ENCODE peak calls at places on chromosomes 6 and 20, in eight cellular contexts. One of them, this sample, is unnamed.

GRCh38 chr6:104995989-104996617 is 39.2 kb downstream of the LIN28B start:
- DNase-seq in activated T-cell treated with anti-CD3 and anti-CD28 coated beads for 24 hours: no peak
- DNase-seq in heart right ventricle: no peak
- DNase-seq in activated T-helper 2 cell treated with anti-CD3 and anti-CD28 coated beads, Interferon-gamma antibody, Interleukin-2, Interleukin-4, amounts not matched to agents 10 μg/mL and 5 μg/mL and 100 μg/mL, durations not matched to agents 14 hours and 24 hours and 36 hours: no peak
- DNase-seq in effector CD4-positive, alpha-beta T cell: no peak
- DNase-seq in lower leg skin: no peak
- DNase-seq in nephron progenitor cell: no peak
- DNase-seq in activated CD4-positive, alpha-beta memory T cell treated with anti-CD3 and anti-CD28 coated beads, Interleukin-2, amount 10 ng/mL, durations not matched to agents 7 days and 5 days: no peak
- DNase-seq in this sample: no peak

GRCh38 chr20:13342469-13343242 is 121.6 kb downstream of the ISM1 start:
- DNase-seq in activated T-cell treated with anti-CD3 and anti-CD28 coated beads for 24 hours: no peak
- DNase-seq in heart right ventricle: no peak
- DNase-seq in activated T-helper 2 cell treated with anti-CD3 and anti-CD28 coated beads, Interferon-gamma antibody, Interleukin-2, Interleukin-4, amounts not matched to agents 10 μg/mL and 5 μg/mL and 100 μg/mL, durations not matched to agents 14 hours and 24 hours and 36 hours: no peak
- DNase-seq in effector CD4-positive, alpha-beta T cell: no peak
- DNase-seq in lower leg skin: peak; percentile 41
- DNase-seq in nephron progenitor cell: no peak
- DNase-seq in activated CD4-positive, alpha-beta memory T cell treated with anti-CD3 and anti-CD28 coated beads, Interleukin-2, amount 10 ng/mL, durations not matched to agents 7 days and 5 days: no peak
- DNase-seq in this sample: no peak

GRCh38 chr6:169589699-169590257 is 112.1 kb downstream of the WDR27 start:
- DNase-seq in activated T-cell treated with anti-CD3 and anti-CD28 coated beads for 24 hours: no peak
- DNase-seq in heart right ventricle: no peak
- DNase-seq in activated T-helper 2 cell treated with anti-CD3 and anti-CD28 coated beads, Interferon-gamma antibody, Interleukin-2, Interleukin-4, amounts not matched to agents 10 μg/mL and 5 μg/mL and 100 μg/mL, durations not matched to agents 14 hours and 24 hours and 36 hours: no peak
- DNase-seq in effector CD4-positive, alpha-beta T cell: no peak
- DNase-seq in lower leg skin: no peak
- DNase-seq in nephron progenitor cell: no peak
- DNase-seq in activated CD4-positive, alpha-beta memory T cell treated with anti-CD3 and anti-CD28 coated beads, Interleukin-2, amount 10 ng/mL, durations not matched to agents 7 days and 5 days: no peak
- DNase-seq in this sample: no peak

GRCh38 chr6:30885999-30886896 is 1.9 kb downstream of the DDR1 start:
- DNase-seq in activated T-cell treated with anti-CD3 and anti-CD28 coated beads for 24 hours: no peak
- DNase-seq in heart right ventricle: peak; percentile 46
- DNase-seq in activated T-helper 2 cell treated with anti-CD3 and anti-CD28 coated beads, Interferon-gamma antibody, Interleukin-2, Interleukin-4, amounts not matched to agents 10 μg/mL and 5 μg/mL and 100 μg/mL, durations not matched to agents 14 hours and 24 hours and 36 hours: no peak
- DNase-seq in effector CD4-positive, alpha-beta T cell: no peak
- DNase-seq in lower leg skin: peak; percentile 83
- DNase-seq in nephron progenitor cell: peak; percentile 72
- DNase-seq in activated CD4-positive, alpha-beta memory T cell treated with anti-CD3 and anti-CD28 coated beads, Interleukin-2, amount 10 ng/mL, durations not matched to agents 7 days and 5 days: no peak
- DNase-seq in this sample: peak; percentile 56

GRCh38 chr6:55668625-55669024 is 89.6 kb upstream of the HMGCLL1 start:
- DNase-seq in activated T-cell treated with anti-CD3 and anti-CD28 coated beads for 24 hours: no peak
- DNase-seq in heart right ventricle: no peak
- DNase-seq in activated T-helper 2 cell treated with anti-CD3 and anti-CD28 coated beads, Interferon-gamma antibody, Interleukin-2, Interleukin-4, amounts not matched to agents 10 μg/mL and 5 μg/mL and 100 μg/mL, durations not matched to agents 14 hours and 24 hours and 36 hours: no peak
- DNase-seq in effector CD4-positive, alpha-beta T cell: no peak
- DNase-seq in lower leg skin: no peak
- DNase-seq in nephron progenitor cell: no peak
- DNase-seq in activated CD4-positive, alpha-beta memory T cell treated with anti-CD3 and anti-CD28 coated beads, Interleukin-2, amount 10 ng/mL, durations not matched to agents 7 days and 5 days: no peak
- DNase-seq in this sample: no peak

GRCh38 chr20:32898721-32899120 is 40.0 kb downstream of the EFCAB8 start:
- DNase-seq in activated T-cell treated with anti-CD3 and anti-CD28 coated beads for 24 hours: no peak
- DNase-seq in heart right ventricle: no peak
- DNase-seq in activated T-helper 2 cell treated with anti-CD3 and anti-CD28 coated beads, Interferon-gamma antibody, Interleukin-2, Interleukin-4, amounts not matched to agents 10 μg/mL and 5 μg/mL and 100 μg/mL, durations not matched to agents 14 hours and 24 hours and 36 hours: no peak
- DNase-seq in effector CD4-positive, alpha-beta T cell: no peak
- DNase-seq in lower leg skin: no peak
- DNase-seq in nephron progenitor cell: no peak
- DNase-seq in activated CD4-positive, alpha-beta memory T cell treated with anti-CD3 and anti-CD28 coated beads, Interleukin-2, amount 10 ng/mL, durations not matched to agents 7 days and 5 days: no peak
- DNase-seq in this sample: no peak

GRCh38 chr6:39189915-39190544 is 39.2 kb downstream of the KCNK5 start:
- DNase-seq in activated T-cell treated with anti-CD3 and anti-CD28 coated beads for 24 hours: no peak
- DNase-seq in heart right ventricle: no peak
- DNase-seq in activated T-helper 2 cell treated with anti-CD3 and anti-CD28 coated beads, Interferon-gamma antibody, Interleukin-2, Interleukin-4, amounts not matched to agents 10 μg/mL and 5 μg/mL and 100 μg/mL, durations not matched to agents 14 hours and 24 hours and 36 hours: no peak
- DNase-seq in effector CD4-positive, alpha-beta T cell: no peak
- DNase-seq in lower leg skin: no peak
- DNase-seq in nephron progenitor cell: peak; percentile 51
- DNase-seq in activated CD4-positive, alpha-beta memory T cell treated with anti-CD3 and anti-CD28 coated beads, Interleukin-2, amount 10 ng/mL, durations not matched to agents 7 days and 5 days: no peak
- DNase-seq in this sample: peak; percentile 44

GRCh38 chr6:170378502-170378901 is 71.9 kb downstream of the FAM120B start:
- DNase-seq in activated T-cell treated with anti-CD3 and anti-CD28 coated beads for 24 hours: no peak
- DNase-seq in heart right ventricle: no peak
- DNase-seq in activated T-helper 2 cell treated with anti-CD3 and anti-CD28 coated beads, Interferon-gamma antibody, Interleukin-2, Interleukin-4, amounts not matched to agents 10 μg/mL and 5 μg/mL and 100 μg/mL, durations not matched to agents 14 hours and 24 hours and 36 hours: no peak
- DNase-seq in effector CD4-positive, alpha-beta T cell: no peak
- DNase-seq in lower leg skin: no peak
- DNase-seq in nephron progenitor cell: no peak
- DNase-seq in activated CD4-positive, alpha-beta memory T cell treated with anti-CD3 and anti-CD28 coated beads, Interleukin-2, amount 10 ng/mL, durations not matched to agents 7 days and 5 days: peak; percentile 34
- DNase-seq in this sample: no peak

This sample was measured in neural crest cell.